ENCODE peak calls at places on chromosomes 5 and 9, in seven cellular contexts. A is dorsolateral prefrontal cortex, L is neural progenitor cell, Q is thoracic aorta, Y is hepatocyte, O is brain microvascular endothelial cell, H is ascending aorta. V is an unnamed sample.

GRCh38 chr5:78731884-78732283 is 83.3 kb upstream of the LHFPL2 start:
- DNase-seq in A (no peak), L (no peak), Q (no peak), Y (no peak), O (no peak), H (no peak), V (no peak)

GRCh38 chr9:70144131-70144503 is 100.5 kb downstream of the MAMDC2 start:
- DNase-seq in A (no peak), L (no peak), Q (no peak), Y (no peak), O (no peak), H (no peak), V (no peak)

GRCh38 chr5:160479926-160480325 is 58.3 kb downstream of the PTTG1 start:
- DNase-seq in A (peak), L (no peak), Q (no peak), Y (no peak), O (peak), H (no peak), V (no peak)

GRCh38 chr5:142717582-142718215 is 31.8 kb upstream of the FGF1 start:
- DNase-seq in A (no peak), L (peak), Q (no peak), Y (peak), O (peak), H (peak), V (no peak)

GRCh38 chr5:67154518-67155206 is 41.9 kb downstream of the CD180 start:
- DNase-seq in A (no peak), L (no peak), Q (no peak), Y (no peak), O (no peak), H (no peak), V (no peak)

GRCh38 chr5:73298251-73299016 is 125.4 kb downstream of the TMEM174 start:
- DNase-seq in A (no peak), L (peak), Q (no peak), Y (no peak), O (no peak), H (peak), V (no peak)

GRCh38 chr9:108784998-108785397 is 70.8 kb downstream of the ACTL7B start:
- DNase-seq in A (no peak), L (no peak), Q (peak), Y (no peak), O (peak), H (peak), V (no peak)

GRCh38 chr9:137301086-137301947 is 754 bp downstream of the NRARP start:
- DNase-seq in A (no peak), L (peak), Q (no peak), Y (peak), O (no peak), H (no peak), V (peak)

GRCh38 chr5:109281136-109281690 is 128.6 kb downstream of the PJA2 start:
- DNase-seq in A (no peak), L (no peak), Q (no peak), Y (no peak), O (no peak), H (no peak), V (no peak)

GRCh38 chr9:130794923-130795495 is 40.0 kb upstream of the ABL1 start:
- DNase-seq in A (no peak), L (no peak), Q (no peak), Y (no peak), O (no peak), H (no peak), V (no peak)

GRCh38 chr5:149654893-149655505 is 73.7 kb downstream of the ARHGEF37 start:
- DNase-seq in A (no peak), L (no peak), Q (no peak), Y (no peak), O (no peak), H (peak), V (no peak)

GRCh38 chr5:159673538-159673937 is 242.7 kb upstream of the ADRA1B start:
- DNase-seq in A (no peak), L (no peak), Q (no peak), Y (no peak), O (no peak), H (no peak), V (no peak)

GRCh38 chr5:42992035-42992570 is 48.0 kb downstream of the ANXA2R start:
- DNase-seq in A (no peak), L (peak), Q (no peak), Y (peak), O (peak), H (peak), V (peak)

GRCh38 chr5:120936652-120937051 is 472.6 kb downstream of the PRR16 start:
- DNase-seq in A (no peak), L (no peak), Q (no peak), Y (no peak), O (no peak), H (no peak), V (no peak)

GRCh38 chr9:38067892-38068615 is 973 bp downstream of the SHB start:
- DNase-seq in A (no peak), L (peak), Q (no peak), Y (peak), O (no peak), H (no peak), V (no peak)
- H3K27ac ChIP-seq in A (peak), L (no peak), Q (peak), Y (peak), O (peak), H (peak), V (peak)

GRCh38 chr9:129069128-129069824 is 11.6 kb upstream of the DOLPP1 start:
- DNase-seq in A (peak), L (no peak), Q (no peak), Y (peak), O (no peak), H (peak), V (peak)
- TF ChIP-seq CTCF in A (no peak), L (no peak), Q (no peak), Y (no peak), O (no peak), H (no peak), V (peak)

DNA sequence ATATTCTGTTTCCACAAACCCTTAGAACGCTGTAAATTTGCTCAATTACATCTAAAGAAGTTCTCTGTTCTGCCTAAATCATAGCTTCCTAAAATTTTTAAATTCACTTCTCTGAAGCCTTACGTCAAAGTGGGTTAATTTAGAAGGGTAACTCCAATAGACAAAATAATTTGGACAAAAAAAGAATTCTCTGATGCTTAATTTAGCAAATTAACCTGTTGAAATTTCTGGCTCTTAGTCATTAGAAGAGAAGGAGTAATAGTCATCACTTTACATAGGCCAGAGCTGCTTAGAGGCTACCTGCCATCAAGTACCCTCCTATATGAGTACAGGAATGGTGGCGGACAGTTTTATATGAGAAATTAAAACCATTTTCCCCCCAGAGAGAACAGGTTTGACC is 3.8 kb downstream of the ELL2 start:
- DNase-seq in A (no peak), L (no peak), Q (no peak), Y (no peak), O (no peak), H (no peak), V (no peak)
- H3K4me3 ChIP-seq in A (peak), L (no peak), Q (peak), Y (no peak), O (no peak), H (peak), V (peak)

GRCh38 chr9:98056403-98057094 is at the start of gene NANS:
- DNase-seq in A (peak), L (peak), Q (peak), Y (peak), O (peak), H (peak), V (peak)

GRCh38 chr9:98062161-98062560 is 5.6 kb downstream of the NANS start:
- DNase-seq in A (no peak), L (no peak), Q (no peak), Y (no peak), O (no peak), H (no peak), V (no peak)

GRCh38 chr9:98054376-98054951 is 2.1 kb upstream of the NANS start:
- DNase-seq in A (no peak), L (no peak), Q (no peak), Y (no peak), O (no peak), H (peak), V (no peak)

GRCh38 chr9:98057095-98057799 is 715 bp downstream of the NANS start:
- DNase-seq in A (no peak), L (peak), Q (no peak), Y (no peak), O (no peak), H (no peak), V (no peak)
- H3K27ac ChIP-seq in A (peak), L (no peak), Q (peak), Y (peak), O (peak), H (peak), V (peak)

DNA sequence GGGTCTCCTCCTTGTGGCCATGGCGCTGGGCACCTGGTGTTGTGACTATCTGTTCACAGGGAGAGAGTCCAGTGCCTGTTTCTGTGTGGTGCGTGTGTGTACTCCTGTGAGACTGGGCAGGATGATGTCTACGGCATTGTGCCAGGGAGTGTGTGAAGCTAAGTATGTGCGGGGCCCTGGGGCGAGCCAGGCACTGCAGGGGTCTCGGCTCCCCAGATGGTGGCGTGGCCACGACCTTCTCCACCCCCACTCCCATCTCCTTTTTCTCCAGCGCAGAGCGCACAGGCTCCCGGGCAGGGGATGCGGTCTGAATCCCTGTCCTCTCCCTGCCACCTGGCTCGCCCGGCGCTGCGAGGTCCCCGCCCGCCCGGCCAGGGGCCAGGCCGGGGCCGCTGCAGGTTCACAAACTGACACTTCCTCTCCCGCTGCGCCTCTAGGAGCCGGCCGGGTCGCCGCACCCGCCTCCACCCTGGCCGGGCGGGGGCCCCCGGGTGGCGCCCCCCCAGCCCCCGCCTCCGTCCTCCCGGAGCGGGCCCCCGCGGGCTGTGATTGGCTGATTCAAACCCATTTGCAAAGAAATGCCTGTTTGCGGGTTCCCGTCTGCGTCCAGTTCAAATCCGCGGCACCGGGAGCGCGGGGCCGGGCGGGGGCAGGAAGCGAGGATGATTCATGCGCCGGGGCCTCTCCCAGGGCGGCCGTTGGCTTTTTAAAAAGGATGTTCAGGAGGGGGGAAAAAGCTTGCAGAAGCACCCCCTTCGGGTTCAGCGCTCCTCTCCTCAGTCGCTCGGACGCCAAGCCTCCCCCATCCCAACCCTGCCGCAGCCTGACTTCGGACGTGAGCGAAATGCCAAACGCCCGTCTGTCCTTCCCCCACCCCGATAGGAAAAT is 790 bp downstream of the PHF19 start:
- DNase-seq in A (peak), L (peak), Q (peak), Y (peak), O (peak), H (peak), V (peak)
- TF ChIP-seq CTCF in A (peak), L (no peak), Q (no peak), Y (no peak), O (peak), H (no peak), V (no peak)

DNA sequence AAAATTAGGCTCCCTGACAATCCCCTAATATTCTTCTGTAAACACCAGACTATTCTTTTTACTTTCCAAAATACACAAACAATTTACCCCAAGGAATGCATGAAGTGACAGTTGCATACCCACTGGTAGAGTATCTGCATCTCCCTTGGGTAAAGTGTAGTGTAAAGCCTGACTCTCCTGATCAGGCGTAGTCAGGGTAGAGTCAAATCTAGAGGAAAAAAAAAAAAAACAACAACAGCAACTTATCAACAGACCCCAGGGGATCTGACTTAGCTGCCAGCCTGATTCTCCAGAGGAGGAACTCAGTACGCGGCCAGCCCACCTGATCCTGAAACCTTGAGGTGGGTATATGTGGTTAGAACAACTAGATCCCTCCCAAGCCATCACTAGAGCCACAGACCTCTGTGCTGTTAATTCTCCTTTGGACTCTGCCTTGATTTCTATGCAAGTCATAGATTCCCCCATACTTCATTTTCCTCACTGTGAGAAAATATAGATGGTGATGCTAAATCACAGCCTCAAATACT is 61.0 kb downstream of the ZNF608 start:
- DNase-seq in A (no peak), L (no peak), Q (no peak), Y (no peak), O (no peak), H (no peak), V (no peak)
- H3K4me3 ChIP-seq in A (no peak), L (no peak), Q (no peak), Y (no peak), O (no peak), H (no peak), V (no peak)

GRCh38 chr9:100472268-100472667 is 681 bp upstream of the TMEFF1 start:
- DNase-seq in A (no peak), L (peak), Q (no peak), Y (no peak), O (no peak), H (no peak), V (no peak)
- H3K27ac ChIP-seq in A (peak), L (peak), Q (no peak), Y (no peak), O (no peak), H (no peak), V (no peak)

V was measured in left ventricle myocardium inferior.